ENCODE peak calls at places on chromosomes 12 and 14, in nine cellular contexts. S, E, T, Z, N, U, J, B and K are unnamed samples.

GRCh38 chr12:38523920-38524319 is 207.3 kb downstream of the ALG10B start:
- DNase-seq in S (no peak), E (no peak), T (no peak), Z (no peak), N (no peak), U (no peak), J (no peak), B (no peak), K (no peak)

GRCh38 chr12:25051583-25052190 is 102.8 kb upstream of the BCAT1 start:
- DNase-seq in S (peak), E (no peak), T (no peak), Z (no peak), N (peak), U (no peak), J (no peak), B (no peak), K (no peak)

GRCh38 chr14:60035177-60035576 is 56.5 kb upstream of the PCNX4 start:
- DNase-seq in S (no peak), E (no peak), T (no peak), Z (no peak), N (no peak), U (no peak), J (no peak), B (no peak), K (no peak)

GRCh38 chr14:90605430-90605829 is 208.6 kb downstream of the CALM1 start:
- DNase-seq in S (no peak), E (no peak), T (no peak), Z (no peak), N (no peak), U (no peak), J (no peak), B (no peak), K (no peak)

GRCh38 chr12:117485984-117486839 is 124.8 kb upstream of the NOS1 start:
- DNase-seq in S (no peak), E (no peak), T (no peak), Z (no peak), N (no peak), U (no peak), J (no peak), B (no peak), K (no peak)

GRCh38 chr12:6263931-6264330 is 46.6 kb upstream of the PLEKHG6 start:
- DNase-seq in S (no peak), E (no peak), T (no peak), Z (peak), N (no peak), U (no peak), J (peak), B (no peak), K (no peak)

GRCh38 chr12:106170285-106170684 is 31.5 kb upstream of the NUAK1 start:
- DNase-seq in S (no peak), E (no peak), T (no peak), Z (no peak), N (no peak), U (no peak), J (no peak), B (no peak), K (no peak)

GRCh38 chr12:95802482-95803264 is 12.1 kb upstream of the NTN4 start:
- DNase-seq in S (no peak), E (no peak), T (peak), Z (no peak), N (no peak), U (no peak), J (peak), B (no peak), K (no peak)

GRCh38 chr12:105670664-105671063 is 340.2 kb downstream of the C12orf75 start:
- DNase-seq in S (no peak), E (no peak), T (no peak), Z (no peak), N (no peak), U (no peak), J (no peak), B (no peak), K (no peak)

GRCh38 chr14:64296561-64296960 is 2.4 kb upstream of the ESR2 start:
- DNase-seq in S (no peak), E (no peak), T (no peak), Z (no peak), N (no peak), U (no peak), J (no peak), B (no peak), K (no peak)

GRCh38 chr12:4421590-4422031 is 24.0 kb downstream of the FGF6 start:
- DNase-seq in S (peak), E (no peak), T (peak), Z (peak), N (no peak), U (no peak), J (peak), B (peak), K (peak)